ENCODE peak calls at places on chromosomes 5 and 9, in seven cellular contexts. H is heart left ventricle, P is OCI-LY7, R is thyroid gland, X is uterus, V is tibial artery, B is spleen. D is an unnamed sample.

GRCh38 chr5:58622884-58623871 is 40.3 kb downstream of the RAB3C start:
- DNase-seq in V (no peak), P (no peak), X (no peak), R (no peak), H (no peak), B (no peak), D (no peak)

GRCh38 chr5:106189121-106189809 is 1481.5 kb downstream of the EFNA5 start:
- DNase-seq in V (no peak), R (no peak), B (no peak), P (no peak), X (no peak), H (no peak), D (no peak)

GRCh38 chr9:107288701-107289100 is 5.6 kb downstream of the RAD23B start:
- DNase-seq in P (no peak), B (no peak), R (no peak), V (no peak), H (no peak), X (no peak), D (no peak)

GRCh38 chr5:92599217-92599810 is 981.7 kb downstream of the NR2F1-AS1 start:
- DNase-seq in P (no peak), H (no peak), B (no peak), V (no peak), R (no peak), X (no peak), D (no peak)

GRCh38 chr5:109833946-109834345 is 144.2 kb downstream of the MAN2A1 start:
- DNase-seq in B (no peak), X (no peak), H (no peak), R (no peak), V (no peak), P (no peak), D (no peak)

GRCh38 chr5:134003957-134004625 is 684 bp downstream of the VDAC1 start:
- DNase-seq in H (peak; percentile 76), B (peak; percentile 95), P (peak; percentile 65), V (peak; percentile 84), R (peak; percentile 85), X (peak; percentile 39), D (peak; percentile 67)

GRCh38 chr9:133685653-133686504 is 49.7 kb downstream of the DBH start:
- DNase-seq in P (no peak), B (peak; percentile 52), X (no peak), R (no peak), V (no peak), H (peak; percentile 26), D (no peak)

GRCh38 chr5:127959152-127959764 is 124.3 kb upstream of the SLC12A2 start:
- DNase-seq in R (peak; percentile 79), X (peak; percentile 66), V (no peak), H (peak; percentile 79), P (no peak), B (no peak), D (no peak)

GRCh38 chr9:16133556-16134227 is 580.8 kb downstream of the CCDC171 start:
- DNase-seq in V (peak; percentile 74), R (peak; percentile 57), H (no peak), P (peak; percentile 39), X (no peak), B (no peak), D (no peak)

GRCh38 chr5:115979628-115980041 is 17.4 kb downstream of the LVRN start:
- DNase-seq in R (no peak), X (no peak), H (no peak), P (no peak), B (no peak), V (no peak), D (no peak)

GRCh38 chr9:14713187-14713799 is 9.2 kb downstream of the CER1 start:
- DNase-seq in V (no peak), H (no peak), R (no peak), B (no peak), P (no peak), X (no peak), D (no peak)

GRCh38 chr5:168073311-168073710 is 218.1 kb upstream of the WWC1 start:
- DNase-seq in H (no peak), B (no peak), R (no peak), P (no peak), V (no peak), X (no peak), D (no peak)

GRCh38 chr5:3780278-3780677 is 184.6 kb downstream of the IRX1 start:
- DNase-seq in R (no peak), B (no peak), P (no peak), H (no peak), V (no peak), X (no peak), D (no peak)

GRCh38 chr9:106892632-106893031 is 29.7 kb downstream of the ZNF462 start:
- DNase-seq in P (no peak), B (no peak), V (no peak), R (peak; percentile 41), X (peak; percentile 60), H (peak; percentile 63), D (peak; percentile 84)

GRCh38 chr9:34715639-34716215 is 5.8 kb upstream of the CCL21 start:
- DNase-seq in V (no peak), X (no peak), B (peak; percentile 51), R (no peak), H (no peak), P (no peak), D (no peak)

GRCh38 chr9:124251188-124251587 is 6.6 kb upstream of the NEK6 start:
- DNase-seq in R (no peak), P (no peak), V (peak; percentile 25), B (no peak), H (no peak), X (no peak), D (no peak)

GRCh38 chr5:139915834-139916233 is 120.2 kb downstream of the PSD2 start:
- DNase-seq in R (no peak), B (no peak), P (no peak), V (no peak), X (no peak), H (no peak), D (no peak)

GRCh38 chr5:147578228-147579024 is 68.6 kb upstream of the DPYSL3 start:
- DNase-seq in V (no peak), H (no peak), R (no peak), X (no peak), P (peak; percentile 19), B (no peak), D (no peak)

GRCh38 chr5:120682851-120683250 is 218.8 kb downstream of the PRR16 start:
- DNase-seq in R (no peak), B (no peak), P (no peak), V (no peak), H (no peak), X (no peak), D (no peak)

GRCh38 chr5:89968870-89969472 is 440.6 kb downstream of the CETN3 start:
- DNase-seq in H (peak; percentile 25), P (no peak), X (peak; percentile 19), R (peak; percentile 54), V (no peak), B (no peak), D (no peak)

GRCh38 chr5:67639311-67639710 is 442.7 kb upstream of the CD180 start:
- DNase-seq in P (no peak), V (no peak), H (peak; percentile 55), R (no peak), B (no peak), X (no peak), D (no peak)

GRCh38 chr5:67640011-67640410 is 443.4 kb upstream of the CD180 start:
- DNase-seq in X (no peak), V (no peak), P (no peak), H (no peak), R (no peak), B (no peak), D (no peak)

GRCh38 chr5:67636091-67636490 is 439.5 kb upstream of the CD180 start:
- DNase-seq in P (no peak), X (no peak), B (no peak), H (peak; percentile 72), V (peak; percentile 84), R (peak; percentile 14), D (peak; percentile 79)

GRCh38 chr5:67636850-67637524 is 440.4 kb upstream of the CD180 start:
- DNase-seq in X (no peak), H (no peak), B (no peak), R (no peak), P (no peak), V (no peak), D (no peak)
- TF ChIP-seq CTCF in X (no peak), H (no peak), B (no peak), R (no peak), P (no peak), V (no peak), D (no peak)

DNA sequence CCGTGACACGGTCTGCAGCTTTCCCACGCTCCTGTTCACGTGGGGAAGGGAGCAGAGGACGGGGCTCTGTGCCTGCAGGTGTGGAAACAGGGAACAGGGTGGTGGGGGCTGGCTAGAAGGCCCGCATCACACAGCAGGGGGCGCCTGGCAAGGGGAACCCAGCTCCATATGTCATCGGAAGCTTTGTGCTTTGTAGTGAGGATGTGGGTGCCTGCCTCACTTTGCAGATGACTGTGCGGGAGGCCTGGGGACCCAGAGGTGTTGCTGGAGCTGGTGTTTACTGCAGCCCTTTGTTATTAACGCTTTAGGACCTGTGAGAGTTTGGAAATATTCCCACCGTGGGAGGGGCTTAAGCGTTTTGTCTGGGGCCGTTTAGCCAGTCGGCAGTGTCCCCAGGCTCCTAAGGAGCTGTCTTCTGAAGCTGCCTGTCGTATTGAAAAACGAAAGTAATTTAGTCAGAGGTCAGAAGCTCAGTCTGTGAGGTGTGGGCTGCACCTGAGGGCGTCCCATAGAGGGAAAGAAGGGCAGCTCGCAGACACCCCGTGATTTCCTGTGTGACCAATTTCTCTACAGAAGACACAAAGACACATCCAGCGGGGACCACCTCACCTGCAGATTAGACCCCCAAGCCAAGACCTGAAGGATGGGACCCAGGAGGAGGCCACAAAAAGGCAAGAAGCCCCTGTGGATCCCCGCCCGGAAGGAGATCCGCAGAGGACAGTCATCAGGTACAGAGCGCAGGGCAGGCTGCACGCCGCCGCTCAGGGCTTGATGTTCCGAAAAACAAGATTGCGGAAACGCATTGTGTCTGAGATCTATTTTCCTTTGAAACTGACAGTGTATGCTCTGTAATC is 9.1 kb downstream of the MAN1B1 start:
- DNase-seq in H (no peak), V (no peak), X (no peak), B (peak; percentile 91), P (peak; percentile 53), R (no peak), D (no peak)
- H3K27ac ChIP-seq in H (no peak overlapping the region), V (no peak overlapping the region), X (no peak overlapping the region), B (peak overlapping the region; percentile 78), P (no peak overlapping the region), R (no peak overlapping the region), D (no peak overlapping the region)

GRCh38 chr9:83707518-83707767 is 315 bp downstream of the UBQLN1 start:
- DNase-seq in B (no peak), X (no peak), R (no peak), V (peak; percentile 89), P (no peak), H (no peak), D (no peak)

GRCh38 chr9:83708515-83709158 is 879 bp upstream of the UBQLN1 start:
- DNase-seq in V (peak; percentile 88), H (peak; percentile 75), R (peak; percentile 77), P (peak; percentile 44), X (peak; percentile 66), B (peak; percentile 94), D (peak; percentile 92)

GRCh38 chr9:83706703-83707517 is 848 bp downstream of the UBQLN1 start:
- DNase-seq in B (peak; percentile 92), X (peak; percentile 22), V (no peak), H (peak; percentile 42), R (peak; percentile 16), P (peak; percentile 73), D (peak; percentile 38)

GRCh38 chr9:83707768-83708514 is at the start of gene UBQLN1:
- DNase-seq in B (peak; percentile 98), H (peak; percentile 97), R (peak; percentile 97), V (peak; percentile 96), X (peak; percentile 96), P (peak; percentile 95), D (peak; percentile 87)
- TF ChIP-seq CTCF in B (no peak), H (no peak), R (no peak), V (no peak), X (no peak), P (no peak), D (no peak)

GRCh38 chr9:120463765-120464164 is 116.2 kb downstream of the CDK5RAP2 start:
- DNase-seq in P (no peak), B (no peak), X (no peak), R (no peak), H (no peak), V (no peak), D (no peak)
- H3K27ac ChIP-seq in P (no peak overlapping the region), B (peak overlapping the region; percentile 71), X (no peak overlapping the region), R (no peak overlapping the region), H (no peak overlapping the region), V (no peak overlapping the region), D (no peak overlapping the region)